ENCODE peak calls at places on chromosome 22, in eight cellular contexts. One of them, this sample, is unnamed.

GRCh38 chr22:27792452-27793165 is 8.9 kb downstream of the MN1 start:
- DNase-seq in CD4-positive, alpha-beta memory T cell: no peak
- DNase-seq in stimulated activated naive B cell treated with anti-CD40 and anti-IgM and Interleukin-4, amounts not matched to agents 10 μg/mL and 1 μg/mL and 100 μg/mL, for 72 hours: no peak
- DNase-seq in activated CD8-positive, alpha-beta memory T cell treated with anti-CD3 and anti-CD28 coated beads, Interleukin-2, amount 50 U/mL, for 4 hours: no peak
- DNase-seq in H9: no peak
- DNase-seq in epithelial cell of prostate: no peak
- DNase-seq in stimulated activated CD4-positive, alpha-beta T cell treated with anti-CD3 and anti-CD28 coated beads, Interleukin-2, amount 100 ng/mL, for 48 hours: no peak
- DNase-seq in GM19239: no peak
- DNase-seq in this sample: no peak

GRCh38 chr22:41925783-41926460 is 684 bp downstream of the TNFRSF13C start:
- DNase-seq in CD4-positive, alpha-beta memory T cell: peak
- DNase-seq in H9: peak
- DNase-seq in stimulated activated naive B cell treated with anti-CD40 and anti-IgM and Interleukin-4, amounts not matched to agents 10 μg/mL and 1 μg/mL and 100 μg/mL, for 72 hours: peak
- DNase-seq in activated CD8-positive, alpha-beta memory T cell treated with anti-CD3 and anti-CD28 coated beads, Interleukin-2, amount 50 U/mL, for 4 hours: peak
- DNase-seq in epithelial cell of prostate: no peak
- DNase-seq in stimulated activated CD4-positive, alpha-beta T cell treated with anti-CD3 and anti-CD28 coated beads, Interleukin-2, amount 100 ng/mL, for 48 hours: peak
- DNase-seq in GM19239: no peak
- DNase-seq in this sample: peak

GRCh38 chr22:40341604-40342003 is 4.7 kb upstream of the ADSL start:
- DNase-seq in GM19239: no peak
- DNase-seq in CD4-positive, alpha-beta memory T cell: no peak
- DNase-seq in H9: no peak
- DNase-seq in stimulated activated naive B cell treated with anti-CD40 and anti-IgM and Interleukin-4, amounts not matched to agents 10 μg/mL and 1 μg/mL and 100 μg/mL, for 72 hours: no peak
- DNase-seq in stimulated activated CD4-positive, alpha-beta T cell treated with anti-CD3 and anti-CD28 coated beads, Interleukin-2, amount 100 ng/mL, for 48 hours: no peak
- DNase-seq in activated CD8-positive, alpha-beta memory T cell treated with anti-CD3 and anti-CD28 coated beads, Interleukin-2, amount 50 U/mL, for 4 hours: no peak
- DNase-seq in epithelial cell of prostate: no peak
- DNase-seq in this sample: no peak

GRCh38 chr22:35352214-35353111 is 28.4 kb upstream of the HMOX1 start:
- DNase-seq in H9: peak
- DNase-seq in stimulated activated CD4-positive, alpha-beta T cell treated with anti-CD3 and anti-CD28 coated beads, Interleukin-2, amount 100 ng/mL, for 48 hours: peak
- DNase-seq in epithelial cell of prostate: no peak
- DNase-seq in activated CD8-positive, alpha-beta memory T cell treated with anti-CD3 and anti-CD28 coated beads, Interleukin-2, amount 50 U/mL, for 4 hours: peak
- DNase-seq in CD4-positive, alpha-beta memory T cell: peak
- DNase-seq in GM19239: no peak
- DNase-seq in stimulated activated naive B cell treated with anti-CD40 and anti-IgM and Interleukin-4, amounts not matched to agents 10 μg/mL and 1 μg/mL and 100 μg/mL, for 72 hours: peak
- DNase-seq in this sample: peak

GRCh38 chr22:40708177-40708576 is 28.9 kb downstream of the MCHR1 start:
- DNase-seq in epithelial cell of prostate: no peak
- DNase-seq in stimulated activated CD4-positive, alpha-beta T cell treated with anti-CD3 and anti-CD28 coated beads, Interleukin-2, amount 100 ng/mL, for 48 hours: no peak
- DNase-seq in activated CD8-positive, alpha-beta memory T cell treated with anti-CD3 and anti-CD28 coated beads, Interleukin-2, amount 50 U/mL, for 4 hours: no peak
- DNase-seq in stimulated activated naive B cell treated with anti-CD40 and anti-IgM and Interleukin-4, amounts not matched to agents 10 μg/mL and 1 μg/mL and 100 μg/mL, for 72 hours: no peak
- DNase-seq in H9: no peak
- DNase-seq in GM19239: no peak
- DNase-seq in CD4-positive, alpha-beta memory T cell: no peak
- DNase-seq in this sample: no peak

GRCh38 chr22:19478466-19479357 is at the start of gene UFD1:
- DNase-seq in stimulated activated naive B cell treated with anti-CD40 and anti-IgM and Interleukin-4, amounts not matched to agents 10 μg/mL and 1 μg/mL and 100 μg/mL, for 72 hours: peak
- DNase-seq in H9: peak
- DNase-seq in GM19239: peak
- DNase-seq in epithelial cell of prostate: peak
- DNase-seq in CD4-positive, alpha-beta memory T cell: peak
- DNase-seq in stimulated activated CD4-positive, alpha-beta T cell treated with anti-CD3 and anti-CD28 coated beads, Interleukin-2, amount 100 ng/mL, for 48 hours: peak
- DNase-seq in activated CD8-positive, alpha-beta memory T cell treated with anti-CD3 and anti-CD28 coated beads, Interleukin-2, amount 50 U/mL, for 4 hours: peak
- DNase-seq in this sample: peak

GRCh38 chr22:29706493-29706892 is 13.3 kb upstream of the CABP7 start:
- DNase-seq in activated CD8-positive, alpha-beta memory T cell treated with anti-CD3 and anti-CD28 coated beads, Interleukin-2, amount 50 U/mL, for 4 hours: no peak
- DNase-seq in epithelial cell of prostate: no peak
- DNase-seq in stimulated activated CD4-positive, alpha-beta T cell treated with anti-CD3 and anti-CD28 coated beads, Interleukin-2, amount 100 ng/mL, for 48 hours: no peak
- DNase-seq in H9: peak
- DNase-seq in CD4-positive, alpha-beta memory T cell: no peak
- DNase-seq in stimulated activated naive B cell treated with anti-CD40 and anti-IgM and Interleukin-4, amounts not matched to agents 10 μg/mL and 1 μg/mL and 100 μg/mL, for 72 hours: no peak
- DNase-seq in GM19239: no peak
- DNase-seq in this sample: no peak

GRCh38 chr22:19571207-19571795 is 47.1 kb upstream of the CLDN5 start:
- DNase-seq in epithelial cell of prostate: no peak
- DNase-seq in H9: no peak
- DNase-seq in stimulated activated naive B cell treated with anti-CD40 and anti-IgM and Interleukin-4, amounts not matched to agents 10 μg/mL and 1 μg/mL and 100 μg/mL, for 72 hours: no peak
- DNase-seq in activated CD8-positive, alpha-beta memory T cell treated with anti-CD3 and anti-CD28 coated beads, Interleukin-2, amount 50 U/mL, for 4 hours: no peak
- DNase-seq in GM19239: no peak
- DNase-seq in stimulated activated CD4-positive, alpha-beta T cell treated with anti-CD3 and anti-CD28 coated beads, Interleukin-2, amount 100 ng/mL, for 48 hours: no peak
- DNase-seq in CD4-positive, alpha-beta memory T cell: no peak
- DNase-seq in this sample: no peak

GRCh38 chr22:43128928-43129424 is 14.2 kb downstream of the MCAT start:
- DNase-seq in GM19239: no peak
- DNase-seq in H9: no peak
- DNase-seq in stimulated activated naive B cell treated with anti-CD40 and anti-IgM and Interleukin-4, amounts not matched to agents 10 μg/mL and 1 μg/mL and 100 μg/mL, for 72 hours: no peak
- DNase-seq in stimulated activated CD4-positive, alpha-beta T cell treated with anti-CD3 and anti-CD28 coated beads, Interleukin-2, amount 100 ng/mL, for 48 hours: no peak
- DNase-seq in activated CD8-positive, alpha-beta memory T cell treated with anti-CD3 and anti-CD28 coated beads, Interleukin-2, amount 50 U/mL, for 4 hours: no peak
- DNase-seq in epithelial cell of prostate: no peak
- DNase-seq in CD4-positive, alpha-beta memory T cell: no peak
- DNase-seq in this sample: peak

GRCh38 chr22:20021196-20022181 is 579 bp downstream of the TANGO2 start:
- DNase-seq in stimulated activated naive B cell treated with anti-CD40 and anti-IgM and Interleukin-4, amounts not matched to agents 10 μg/mL and 1 μg/mL and 100 μg/mL, for 72 hours: peak
- DNase-seq in epithelial cell of prostate: no peak
- DNase-seq in CD4-positive, alpha-beta memory T cell: no peak
- DNase-seq in stimulated activated CD4-positive, alpha-beta T cell treated with anti-CD3 and anti-CD28 coated beads, Interleukin-2, amount 100 ng/mL, for 48 hours: no peak
- DNase-seq in H9: no peak
- DNase-seq in GM19239: no peak
- DNase-seq in activated CD8-positive, alpha-beta memory T cell treated with anti-CD3 and anti-CD28 coated beads, Interleukin-2, amount 50 U/mL, for 4 hours: no peak
- DNase-seq in this sample: no peak

This sample was measured in GM10248.